ENCODE peak calls at places on chromosomes 1 and 21, in seven cellular contexts. W, N, E, G, P, S and F are unnamed samples.
A peak's percentile ranks its signal among the peaks of the same experiment; 100 is the strongest.

GRCh38 chr1:9010781-9011323 is 15.4 kb downstream of the SLC2A7 start:
- DNase-seq in W (no peak), N (peak; percentile 42), E (no peak), G (no peak), P (peak; percentile 18), S (no peak), F (no peak)

GRCh38 chr1:92940541-92940940 is 20.7 kb downstream of the DIPK1A start:
- DNase-seq in W (no peak), N (no peak), E (no peak), G (no peak), P (no peak), S (no peak), F (no peak)

GRCh38 chr1:234440348-234440747 is 38.6 kb downstream of the TARBP1 start:
- DNase-seq in W (no peak), N (no peak), E (no peak), G (no peak), P (no peak), S (no peak), F (no peak)

GRCh38 chr1:38990401-38990745 is 703 bp upstream of the AKIRIN1 start:
- DNase-seq in W (no peak), N (no peak), E (no peak), G (no peak), P (no peak), S (no peak), F (peak; percentile 17)

GRCh38 chr1:18109756-18110597 is 2.4 kb downstream of the IGSF21 start:
- DNase-seq in W (peak; percentile 26), N (peak; percentile 16), E (no peak), G (peak; percentile 36), P (no peak), S (no peak), F (peak; percentile 33)

GRCh38 chr1:43285269-43285986 is at the start of gene C1orf210:
- DNase-seq in W (no peak), N (no peak), E (no peak), G (peak; percentile 40), P (no peak), S (peak; percentile 66), F (no peak)

GRCh38 chr1:233673947-233674431 is 60.1 kb downstream of the KCNK1 start:
- DNase-seq in W (no peak), N (no peak), E (no peak), G (no peak), P (no peak), S (no peak), F (no peak)

GRCh38 chr21:18249542-18250152 is 5.0 kb downstream of the CHODL start:
- DNase-seq in W (no peak), N (no peak), E (no peak), G (no peak), P (no peak), S (no peak), F (no peak)

GRCh38 chr1:39174400-39175081 is 30.0 kb upstream of the MACF1 start:
- DNase-seq in W (no peak), N (no peak), E (no peak), G (no peak), P (no peak), S (no peak), F (no peak)

GRCh38 chr21:39385299-39386145 is 36.6 kb upstream of the HMGN1 start:
- DNase-seq in W (peak; percentile 38), N (peak; percentile 70), E (no peak), G (peak; percentile 89), P (peak; percentile 76), S (no peak), F (peak; percentile 91)

GRCh38 chr1:226616636-226617035 is 68.1 kb downstream of the STUM start:
- DNase-seq in W (no peak), N (no peak), E (no peak), G (no peak), P (no peak), S (no peak), F (no peak)

GRCh38 chr1:235060607-235061470 is 67.8 kb downstream of the TOMM20 start:
- DNase-seq in W (no peak), N (no peak), E (no peak), G (no peak), P (no peak), S (no peak), F (no peak)

GRCh38 chr1:201917362-201918033 is 28.8 kb downstream of the SHISA4 start:
- DNase-seq in W (peak; percentile 27), N (peak; percentile 84), E (no peak), G (no peak), P (no peak), S (no peak), F (no peak)

GRCh38 chr1:119735217-119735616 is 23.5 kb downstream of the PHGDH start:
- DNase-seq in W (no peak), N (no peak), E (no peak), G (no peak), P (no peak), S (no peak), F (no peak)

GRCh38 chr1:81702903-81703302 is 97.8 kb upstream of the ADGRL2 start:
- DNase-seq in W (no peak), N (no peak), E (no peak), G (no peak), P (no peak), S (no peak), F (no peak)

GRCh38 chr1:62436039-62436465 is 797 bp upstream of the USP1 start:
- DNase-seq in W (peak; percentile 94), N (no peak), E (no peak), G (peak; percentile 98), P (no peak), S (no peak), F (peak; percentile 100)

GRCh38 chr1:28297826-28298225 is 31.0 kb upstream of the MED18 start:
- DNase-seq in W (no peak), N (no peak), E (no peak), G (no peak), P (no peak), S (no peak), F (no peak)

GRCh38 chr1:209692745-209693504 is 11.7 kb upstream of the HSD11B1 start:
- DNase-seq in W (peak; percentile 34), N (peak; percentile 74), E (peak; percentile 4), G (peak; percentile 82), P (peak; percentile 86), S (peak; percentile 32), F (peak; percentile 95)

GRCh38 chr1:18109058-18109755 is 1.6 kb downstream of the IGSF21 start:
- DNase-seq in W (no peak), N (no peak), E (no peak), G (no peak), P (no peak), S (no peak), F (peak; percentile 23)

GRCh38 chr21:19900149-19900548 is 1098.1 kb upstream of the NCAM2 start:
- DNase-seq in W (no peak), N (no peak), E (no peak), G (no peak), P (no peak), S (no peak), F (no peak)

GRCh38 chr1:3283849-3284248 is 170.6 kb upstream of the ARHGEF16 start:
- DNase-seq in W (no peak), N (no peak), E (no peak), G (peak; percentile 77), P (peak; percentile 53), S (no peak), F (peak; percentile 15)

GRCh38 chr1:13950637-13951036 is 250.6 kb downstream of the PRDM2 start:
- DNase-seq in W (no peak), N (no peak), E (no peak), G (no peak), P (no peak), S (no peak), F (no peak)
- TF ChIP-seq CTCF in W (no peak), N (no peak), E (no peak), G (no peak), P (peak; percentile 25), S (peak; percentile 29), F (no peak)

DNA sequence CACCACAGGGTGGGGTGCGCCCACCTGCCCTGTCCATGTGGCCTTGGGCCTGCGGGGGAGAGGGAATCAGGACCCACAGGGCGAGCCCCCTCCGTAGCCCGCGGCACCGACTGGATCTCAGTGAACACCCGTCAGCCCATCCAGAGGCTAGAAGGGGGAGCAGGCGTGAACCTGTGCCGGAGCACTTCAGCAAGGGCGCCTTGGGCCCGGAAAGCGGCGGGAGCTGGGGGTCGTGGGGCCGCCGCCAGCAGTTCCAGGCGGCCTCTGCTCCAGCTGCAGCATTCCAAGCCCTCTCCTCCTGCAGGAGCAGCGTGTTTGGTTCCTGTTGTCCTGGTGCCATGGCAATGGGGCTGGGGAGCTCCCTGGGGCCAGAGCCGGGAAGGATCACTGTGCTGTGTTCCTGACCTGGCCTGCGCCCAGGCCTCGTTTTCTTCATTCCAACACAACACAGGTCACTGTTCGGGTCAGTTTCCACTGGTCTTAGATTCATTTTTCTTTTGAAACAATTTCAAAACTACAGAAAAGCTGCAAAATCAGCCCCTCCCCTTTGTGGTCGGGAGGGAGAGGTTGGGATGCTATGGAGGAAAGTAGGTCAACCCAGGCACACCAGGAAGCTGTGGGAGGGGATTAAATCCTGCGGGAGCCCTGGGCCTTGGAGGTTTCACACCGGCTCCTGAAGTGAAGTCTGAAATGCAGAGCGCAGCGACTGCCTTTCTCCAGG is 18.8 kb downstream of the SLX9 start:
- DNase-seq in W (peak; percentile 65), N (peak; percentile 86), E (no peak), G (peak; percentile 95), P (peak; percentile 92), S (no peak), F (peak; percentile 90)
- H3K4me1 ChIP-seq in W (peaks cover 29% of the 10 kb centered on the region), N (peaks cover 24% of the 10 kb centered on the region), E (peaks cover 47% of the 10 kb centered on the region), G (peaks cover 24% of the 10 kb centered on the region), P (peaks cover 62% of the 10 kb centered on the region), S (peaks cover 4% of the 10 kb centered on the region), F (peaks cover 47% of the 10 kb centered on the region)

GRCh38 chr1:243375596-243375995 is 119.8 kb downstream of the SDCCAG8 start:
- DNase-seq in W (no peak), N (no peak), E (no peak), G (no peak), P (no peak), S (no peak), F (no peak)

GRCh38 chr1:243374412-243374811 is 118.6 kb downstream of the SDCCAG8 start:
- DNase-seq in W (no peak), N (no peak), E (no peak), G (no peak), P (no peak), S (no peak), F (no peak)

GRCh38 chr1:243378666-243379065 is 122.8 kb downstream of the SDCCAG8 start:
- DNase-seq in W (no peak), N (no peak), E (no peak), G (no peak), P (no peak), S (no peak), F (no peak)
- TF ChIP-seq CTCF in W (no peak), N (no peak), E (no peak), G (no peak), P (no peak), S (no peak), F (no peak)

GRCh38 chr1:33348676-33349080 is 27.8 kb upstream of the A3GALT2 start:
- DNase-seq in W (no peak), N (no peak), E (no peak), G (no peak), P (no peak), S (no peak), F (no peak)

GRCh38 chr1:33348194-33348593 is 27.3 kb upstream of the A3GALT2 start:
- DNase-seq in W (no peak), N (peak; percentile 42), E (no peak), G (no peak), P (no peak), S (no peak), F (no peak)

GRCh38 chr1:33349081-33349759 is 28.3 kb upstream of the A3GALT2 start:
- DNase-seq in W (no peak), N (peak; percentile 56), E (no peak), G (peak; percentile 78), P (no peak), S (no peak), F (peak; percentile 49)

GRCh38 chr1:33347650-33347992 is 26.7 kb upstream of the A3GALT2 start:
- DNase-seq in W (no peak), N (peak; percentile 51), E (no peak), G (peak; percentile 70), P (peak; percentile 48), S (no peak), F (no peak)

GRCh38 chr1:33346921-33347649 is 26.2 kb upstream of the A3GALT2 start:
- DNase-seq in W (no peak), N (peak; percentile 75), E (no peak), G (no peak), P (peak; percentile 83), S (peak; percentile 75), F (peak; percentile 87)
- H3K4me1 ChIP-seq in W (peaks cover 46% of the 10 kb centered on the region), N (peaks cover 16% of the 10 kb centered on the region), E (peaks cover 84% of the 10 kb centered on the region), G (peaks cover 30% of the 10 kb centered on the region), P (peaks cover 69% of the 10 kb centered on the region), S (peaks cover 58% of the 10 kb centered on the region), F (peaks cover 57% of the 10 kb centered on the region)